ENCODE peak calls at places on chromosomes 16 and 17, in four cellular contexts. G is naive thymus-derived CD4-positive, alpha-beta T cell; M is pancreas; R is RWPE2. N is an unnamed sample.

GRCh38 chr17:71237903-71238538 is 882.8 kb upstream of the SOX9 start:
- DNase-seq in R (no peak), G (no peak), M (no peak), N (no peak)

GRCh38 chr16:1019234-1019933 is 37.8 kb downstream of the SOX8 start:
- DNase-seq in R (no peak), G (no peak), M (no peak), N (no peak)

GRCh38 chr16:30183961-30184429 is 593 bp downstream of the CORO1A start:
- DNase-seq in R (no peak), M (peak), G (peak), N (peak)

GRCh38 chr16:10355589-10355988 is 30.3 kb upstream of the ATF7IP2 start:
- DNase-seq in G (no peak), R (no peak), M (no peak), N (no peak)

GRCh38 chr17:34579017-34579946 is at the start of gene TMEM132E:
- DNase-seq in M (peak), G (no peak), R (no peak), N (no peak)

GRCh38 chr16:912684-913613 is 57.8 kb downstream of the LMF1 start:
- DNase-seq in M (peak), R (peak), G (no peak), N (no peak)

GRCh38 chr16:62829615-62830014 is 793.4 kb upstream of the CDH8 start:
- DNase-seq in M (no peak), G (no peak), R (no peak), N (peak)

GRCh38 chr16:67283039-67283825 is 3.9 kb downstream of the PLEKHG4 start:
- DNase-seq in R (no peak), G (no peak), M (no peak), N (no peak)

GRCh38 chr17:50892101-50892776 is 26.1 kb upstream of the TOB1 start:
- DNase-seq in R (no peak), M (no peak), G (no peak), N (no peak)

GRCh38 chr17:71412803-71413202 is 708.0 kb upstream of the SOX9 start:
- DNase-seq in G (no peak), R (no peak), M (no peak), N (no peak)

GRCh38 chr17:81049973-81050551 is 15.1 kb downstream of the BAIAP2 start:
- DNase-seq in M (peak), G (no peak), R (peak), N (peak)

GRCh38 chr17:56898874-56899273 is 15.0 kb downstream of the TRIM25 start:
- DNase-seq in G (no peak), M (no peak), R (no peak), N (no peak)

GRCh38 chr16:66406534-66407368 is 20.3 kb upstream of the BEAN1 start:
- DNase-seq in M (peak), G (peak), R (no peak), N (peak)

GRCh38 chr16:89054261-89054661 is 39.4 kb upstream of the ACSF3 start:
- DNase-seq in G (no peak), R (no peak), M (peak), N (no peak)

GRCh38 chr17:27873746-27874145 is 19.4 kb downstream of the LYRM9 start:
- DNase-seq in M (no peak), G (no peak), R (no peak), N (no peak)

GRCh38 chr17:9162275-9162985 is 141.1 kb downstream of the NTN1 start:
- DNase-seq in R (no peak), G (no peak), M (no peak), N (no peak)

GRCh38 chr17:15941781-15942180 is 3.1 kb upstream of the ADORA2B start:
- DNase-seq in R (no peak), G (no peak), M (no peak), N (no peak)

GRCh38 chr16:89544713-89545043 is 15.8 kb upstream of the RPL13 start:
- DNase-seq in G (no peak), M (no peak), R (no peak), N (no peak)

GRCh38 chr17:81036128-81036891 is 1.4 kb downstream of the BAIAP2 start:
- DNase-seq in M (peak), R (no peak), G (peak), N (no peak)

GRCh38 chr16:75621170-75621477 is 2.0 kb downstream of the ADAT1 start:
- DNase-seq in M (no peak), R (no peak), G (no peak), N (no peak)

DNA sequence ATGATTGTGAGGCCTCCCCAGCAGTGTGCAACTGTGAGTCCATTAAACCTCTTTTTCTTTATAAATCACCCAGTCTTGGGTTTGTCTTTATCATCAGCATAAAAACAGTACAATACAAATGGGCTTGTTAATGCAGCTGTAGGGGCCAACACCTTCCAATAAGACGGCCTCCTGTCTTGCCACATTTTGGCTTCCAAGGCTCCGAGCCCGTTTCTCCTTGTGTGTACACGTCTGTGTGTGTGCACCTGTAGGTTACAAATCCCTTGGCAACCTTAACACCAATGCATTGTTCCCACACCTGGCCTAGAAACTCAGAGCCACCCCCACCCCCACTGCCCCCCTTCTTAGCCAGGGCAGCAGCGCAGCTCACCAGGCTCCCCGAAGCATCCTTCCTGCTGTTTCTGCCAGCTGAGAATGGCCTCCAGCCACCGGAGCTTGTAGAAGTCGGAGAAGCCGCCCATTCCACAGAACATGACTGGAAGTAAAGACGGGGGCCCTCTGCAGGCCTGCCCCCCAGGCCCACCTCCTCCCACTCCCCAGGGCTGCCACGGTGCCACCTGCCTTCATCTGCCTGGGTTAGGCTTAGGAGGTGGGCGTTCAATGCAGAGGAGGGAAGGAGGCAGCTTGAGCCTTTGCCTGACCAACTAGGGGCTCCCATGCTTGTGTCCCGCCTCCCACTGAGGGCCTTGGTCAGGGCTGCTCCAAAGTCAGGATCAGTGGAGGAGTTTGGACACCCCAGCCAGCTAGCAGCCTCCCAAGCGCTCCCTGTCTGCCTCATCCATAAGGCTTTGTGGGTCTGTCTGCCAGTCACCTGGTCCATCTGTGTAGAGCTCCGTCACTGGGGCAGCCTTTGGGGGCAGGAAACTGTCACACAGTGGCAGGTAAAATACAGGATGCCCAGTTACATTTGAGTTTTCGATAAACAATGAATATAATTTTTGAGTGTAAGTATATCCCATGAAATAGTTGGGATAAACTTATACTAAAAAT is 10.6 kb downstream of the C16orf89 start:
- DNase-seq in R (no peak), G (no peak), M (peak), N (no peak)
- H3K4me3 ChIP-seq in R (no peak), G (no peak), M (no peak), N (no peak)

GRCh38 chr17:79600071-79600470 is 10.8 kb downstream of the RBFOX3 start:
- DNase-seq in G (no peak), M (no peak), R (no peak), N (no peak)
- H3K4me3 ChIP-seq in G (no peak), M (no peak), R (no peak), N (no peak)

DNA sequence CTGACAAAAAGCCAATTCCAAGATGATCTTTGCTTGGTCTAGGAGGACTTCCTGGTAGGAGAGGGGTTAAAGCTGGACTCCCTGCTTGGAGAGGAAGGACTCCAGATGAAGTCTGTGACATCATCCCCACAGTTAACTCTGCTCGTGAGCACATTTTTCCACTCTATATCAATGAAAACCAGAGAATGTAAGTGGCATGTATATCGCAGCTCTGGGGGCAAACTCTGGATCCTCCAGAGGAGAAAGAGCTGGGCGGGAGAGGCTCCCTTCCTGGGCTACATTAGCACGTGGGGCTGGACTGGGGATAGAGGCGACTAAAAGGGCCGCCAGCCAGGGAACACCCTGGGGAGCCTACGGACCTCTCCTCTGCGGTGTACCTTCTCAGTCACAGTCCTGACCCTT is 34.1 kb downstream of the HIC1 start:
- DNase-seq in G (no peak), R (no peak), M (no peak), N (no peak)
- H3K4me3 ChIP-seq in G (peak), R (no peak), M (no peak), N (peak)

GRCh38 chr17:82231562-82232321 is 2.9 kb downstream of the SLC16A3 start:
- DNase-seq in R (no peak), G (no peak), M (peak), N (peak)

GRCh38 chr17:82230627-82231311 is 1.9 kb downstream of the SLC16A3 start:
- DNase-seq in G (peak), R (no peak), M (peak), N (peak)

GRCh38 chr17:82231312-82231561 is 2.4 kb downstream of the SLC16A3 start:
- DNase-seq in R (no peak), M (no peak), G (no peak), N (no peak)

GRCh38 chr17:82232876-82233785 is 4.3 kb downstream of the SLC16A3 start:
- DNase-seq in M (peak), R (no peak), G (no peak), N (peak)

DNA sequence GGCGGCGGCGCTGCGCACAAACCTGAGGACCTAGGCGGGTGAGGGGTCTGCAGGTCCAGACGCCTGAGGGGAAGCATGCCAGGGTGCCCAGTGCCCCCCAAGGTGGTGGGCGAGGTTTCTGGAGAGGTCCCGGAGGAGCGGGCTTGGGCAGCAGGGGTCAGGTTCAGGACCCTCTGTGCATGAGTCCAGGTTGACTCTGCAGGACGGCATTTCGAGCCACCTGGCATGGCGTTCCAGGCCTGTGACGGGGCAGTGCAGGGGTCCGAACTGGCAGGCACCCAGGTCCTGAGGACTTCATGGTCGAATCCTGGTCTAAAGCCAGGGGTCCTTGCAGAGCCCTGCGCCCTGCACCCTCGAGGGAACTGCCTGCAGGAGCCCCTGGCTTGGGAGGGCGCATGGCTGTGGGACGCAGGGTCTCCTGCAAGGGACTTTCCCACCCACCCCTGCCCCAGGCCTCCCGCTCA is 3.5 kb downstream of the SLC16A3 start:
- DNase-seq in M (peak), G (no peak), R (no peak), N (peak)
- H3K4me3 ChIP-seq in M (no peak), G (no peak), R (peak), N (peak)

GRCh38 chr17:19533718-19534561 is at the start of gene SLC47A1:
- DNase-seq in M (peak), R (no peak), G (no peak), N (peak)
- H3K4me3 ChIP-seq in M (peak), R (peak), G (peak), N (peak)

GRCh38 chr16:2815299-2815771 is 1.7 kb upstream of the PRSS21 start:
- DNase-seq in G (no peak), R (no peak), M (no peak), N (no peak)
- H3K4me3 ChIP-seq in G (no peak), R (no peak), M (no peak), N (no peak)

GRCh38 chr16:64250866-64251265 is 871.0 kb downstream of the CDH11 start:
- DNase-seq in G (no peak), M (no peak), R (no peak), N (no peak)
- H3K4me3 ChIP-seq in G (no peak), M (no peak), R (no peak), N (no peak)